ENCODE peak calls at places on chromosome 16, in four cellular contexts. V is B cell, W is Peyer's patch, J is progenitor cell of endocrine pancreas. Z is an unnamed sample.

GRCh38 chr16:75322706-75323105 is 71.3 kb upstream of the BCAR1 start:
- DNase-seq in V (no peak), W (no peak), J (no peak), Z (no peak)

GRCh38 chr16:74268372-74268782 is 28.2 kb upstream of the PSMD7 start:
- DNase-seq in V (no peak), W (no peak), J (no peak), Z (no peak)

GRCh38 chr16:15055141-15056053 is 477 bp downstream of the NTAN1 start:
- DNase-seq in V (peak; percentile 88), W (peak; percentile 77), J (no peak), Z (no peak)

GRCh38 chr16:48831081-48831722 is 221.2 kb upstream of the N4BP1 start:
- DNase-seq in V (no peak), W (no peak), J (no peak), Z (peak; percentile 45)

GRCh38 chr16:78235168-78235800 is 135.8 kb downstream of the WWOX start:
- DNase-seq in V (peak; percentile 65), W (peak; percentile 50), J (peak; percentile 54), Z (peak; percentile 86)

GRCh38 chr16:88478115-88478514 is 25.0 kb downstream of the ZFPM1 start:
- DNase-seq in V (peak; percentile 49), W (peak; percentile 75), J (no peak), Z (no peak)

GRCh38 chr16:29665294-29666077 is 2.4 kb downstream of the SPN start:
- DNase-seq in V (no peak), W (no peak), J (no peak), Z (no peak)

GRCh38 chr16:68909099-68909733 is 65.9 kb downstream of the TANGO6 start:
- DNase-seq in V (no peak), W (no peak), J (no peak), Z (no peak)

GRCh38 chr16:75267631-75268264 is 16.3 kb upstream of the BCAR1 start:
- DNase-seq in V (no peak), W (no peak), J (no peak), Z (no peak)

GRCh38 chr16:77946834-77947233 is 75.5 kb upstream of the CLEC3A start:
- DNase-seq in V (no peak), W (no peak), J (no peak), Z (no peak)

GRCh38 chr16:88065747-88066142 is 114.5 kb downstream of the BANP start:
- DNase-seq in V (no peak), W (no peak), J (no peak), Z (no peak)

GRCh38 chr16:4869147-4869790 is 22.0 kb downstream of the UBN1 start:
- DNase-seq in V (no peak), W (no peak), J (no peak), Z (no peak)

GRCh38 chr16:62058412-62058811 is 22.2 kb upstream of the CDH8 start:
- DNase-seq in V (no peak), W (no peak), J (no peak), Z (no peak)

GRCh38 chr16:48408688-48409087 is 23.5 kb upstream of the SIAH1 start:
- DNase-seq in V (no peak), W (no peak), J (no peak), Z (no peak)

GRCh38 chr16:81646561-81646960 is 132.5 kb upstream of the PLCG2 start:
- DNase-seq in V (no peak), W (no peak), J (no peak), Z (no peak)

GRCh38 chr16:24652209-24652712 is 77.2 kb upstream of the TNRC6A start:
- DNase-seq in V (no peak), W (no peak), J (no peak), Z (no peak)

GRCh38 chr16:23532448-23532847 is 22.2 kb upstream of the GGA2 start:
- DNase-seq in V (no peak), W (no peak), J (no peak), Z (no peak)

GRCh38 chr16:23538919-23539278 is 18.3 kb downstream of the EARS2 start:
- DNase-seq in V (no peak), W (no peak), J (no peak), Z (no peak)

GRCh38 chr16:23535901-23536300 is 21.2 kb downstream of the EARS2 start:
- DNase-seq in V (no peak), W (no peak), J (no peak), Z (no peak)

GRCh38 chr16:23537390-23537789 is 19.8 kb downstream of the EARS2 start:
- DNase-seq in V (no peak), W (no peak), J (no peak), Z (no peak)

GRCh38 chr16:23534868-23535860 is 22.0 kb downstream of the EARS2 start:
- DNase-seq in V (no peak), W (no peak), J (no peak), Z (no peak)
- TF ChIP-seq CTCF in V (no peak), W (no peak), J (no peak), Z (no peak)

DNA sequence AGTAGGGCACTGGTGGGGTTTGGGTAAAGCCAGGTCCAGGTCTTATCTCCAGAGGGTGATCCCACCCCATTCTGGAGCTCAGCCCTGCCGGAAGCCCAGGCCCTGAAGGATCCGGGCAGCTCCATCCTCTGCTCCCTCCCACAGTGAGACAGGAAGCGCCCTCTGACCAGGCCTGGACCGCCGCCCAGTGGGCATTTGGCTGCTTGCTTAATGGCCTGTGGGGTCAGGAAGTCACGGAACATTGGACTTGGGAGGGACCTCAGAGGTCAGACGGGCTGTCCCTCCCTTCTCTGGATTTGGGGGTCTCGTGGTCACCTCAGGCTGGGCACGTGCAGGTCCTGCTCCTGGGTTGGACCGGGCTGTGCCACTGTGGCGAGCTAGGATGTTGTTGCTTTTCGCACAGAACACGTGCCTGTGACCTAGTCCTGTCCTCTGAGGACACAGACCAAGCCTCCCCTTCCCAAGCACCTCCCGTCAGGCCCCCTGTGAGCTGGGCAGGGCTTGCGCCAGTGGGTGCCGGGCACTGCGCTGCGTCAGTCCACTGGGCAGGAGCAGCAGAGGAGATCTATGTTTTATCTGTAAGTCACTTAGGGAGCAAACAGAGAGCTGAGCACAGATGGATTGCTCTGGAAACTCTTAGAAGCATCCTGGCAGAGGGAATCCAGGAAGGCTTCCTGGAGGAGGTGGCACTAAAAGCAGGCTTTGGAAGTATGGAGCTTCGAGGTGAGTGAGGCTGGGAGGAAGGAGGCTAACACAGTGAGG is 49.4 kb upstream of the GSE1 start:
- DNase-seq in V (no peak), W (no peak), J (no peak), Z (no peak)
- TF ChIP-seq CTCF in V (no peak), W (peak; percentile 5), J (no peak), Z (no peak)

GRCh38 chr16:60031751-60032150 is 1297.6 kb upstream of the GOT2 start:
- DNase-seq in V (no peak), W (no peak), J (no peak), Z (no peak)
- TF ChIP-seq CTCF in V (no peak), W (no peak), J (no peak), Z (no peak)

DNA sequence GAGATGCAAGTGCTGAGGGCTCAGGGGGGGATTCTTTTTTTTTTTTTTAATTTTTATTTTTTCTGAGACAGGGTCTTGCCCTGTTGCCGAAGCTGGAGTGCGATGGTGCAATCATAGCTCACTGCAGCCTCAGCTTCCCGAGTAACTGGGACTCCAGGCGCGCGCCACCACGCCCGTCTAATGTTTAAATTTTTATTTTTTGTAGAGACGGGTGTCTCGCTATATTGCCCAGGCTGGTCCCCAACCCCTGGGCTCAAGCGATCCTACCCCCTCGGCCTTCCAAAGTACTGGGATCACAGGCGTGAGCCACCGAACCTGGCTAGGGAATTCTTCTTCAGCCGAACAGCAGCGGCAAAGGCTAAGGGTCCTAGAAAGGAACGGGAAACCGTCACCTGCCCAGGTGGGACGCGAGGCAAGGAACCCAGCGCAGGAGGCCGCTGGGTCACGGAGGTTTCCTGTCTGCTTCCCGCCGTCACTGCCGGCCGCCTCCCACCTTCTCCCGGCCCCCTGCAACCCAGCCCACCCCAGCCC is 13.3 kb upstream of the OR1F1 start:
- DNase-seq in V (no peak), W (no peak), J (no peak), Z (no peak)
- TF ChIP-seq CTCF in V (no peak), W (no peak), J (no peak), Z (no peak)

GRCh38 chr16:22977294-22977697 is 163.3 kb downstream of the HS3ST2 start:
- DNase-seq in V (no peak), W (no peak), J (no peak), Z (no peak)
- TF ChIP-seq CTCF in V (peak; percentile 14), W (no peak), J (peak; percentile 49), Z (peak; percentile 22)

DNA sequence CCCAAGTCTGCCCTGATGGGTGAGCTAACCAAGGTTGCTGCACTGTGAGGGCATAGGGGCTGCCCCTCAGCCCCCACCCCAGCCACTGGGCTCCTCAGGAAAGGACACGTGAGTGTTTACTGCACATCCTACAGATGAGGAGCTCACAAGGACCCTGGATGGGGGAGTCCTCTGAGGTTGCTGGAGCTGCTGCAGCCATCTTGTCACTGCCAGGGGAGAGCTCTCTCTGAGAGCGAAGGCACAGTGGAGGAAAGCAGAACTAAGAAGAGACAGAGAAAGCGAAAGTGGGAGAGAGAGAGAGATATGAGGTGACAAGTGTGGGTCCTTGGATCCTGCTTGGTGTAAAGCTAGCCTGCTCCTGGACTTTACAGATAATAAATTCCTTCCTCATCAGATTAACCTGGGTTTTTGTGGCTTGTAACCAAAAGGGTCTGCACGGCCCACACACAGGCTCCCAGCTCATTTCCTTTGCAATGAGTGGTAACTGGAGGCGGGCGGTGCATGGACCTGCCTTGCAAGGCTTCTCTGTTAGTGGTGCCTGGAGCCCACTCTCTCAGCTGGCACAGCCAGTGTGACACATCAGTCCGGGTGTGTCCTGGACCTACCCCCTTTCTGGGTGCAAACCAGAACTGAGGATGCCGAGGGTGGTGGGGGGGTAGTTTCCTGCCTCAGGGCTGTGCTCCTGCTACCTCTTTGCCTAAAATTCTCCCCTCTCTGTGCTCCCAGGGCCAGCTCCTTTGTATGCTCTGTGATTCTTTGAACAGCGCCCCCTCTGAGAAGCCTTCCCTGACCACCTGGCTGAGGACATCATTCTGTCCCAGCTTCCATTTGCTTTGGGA is 14.2 kb downstream of the SNX20 start:
- DNase-seq in V (peak; percentile 56), W (no peak), J (no peak), Z (no peak)
- TF ChIP-seq CTCF in V (no peak), W (no peak), J (no peak), Z (no peak)

DNA sequence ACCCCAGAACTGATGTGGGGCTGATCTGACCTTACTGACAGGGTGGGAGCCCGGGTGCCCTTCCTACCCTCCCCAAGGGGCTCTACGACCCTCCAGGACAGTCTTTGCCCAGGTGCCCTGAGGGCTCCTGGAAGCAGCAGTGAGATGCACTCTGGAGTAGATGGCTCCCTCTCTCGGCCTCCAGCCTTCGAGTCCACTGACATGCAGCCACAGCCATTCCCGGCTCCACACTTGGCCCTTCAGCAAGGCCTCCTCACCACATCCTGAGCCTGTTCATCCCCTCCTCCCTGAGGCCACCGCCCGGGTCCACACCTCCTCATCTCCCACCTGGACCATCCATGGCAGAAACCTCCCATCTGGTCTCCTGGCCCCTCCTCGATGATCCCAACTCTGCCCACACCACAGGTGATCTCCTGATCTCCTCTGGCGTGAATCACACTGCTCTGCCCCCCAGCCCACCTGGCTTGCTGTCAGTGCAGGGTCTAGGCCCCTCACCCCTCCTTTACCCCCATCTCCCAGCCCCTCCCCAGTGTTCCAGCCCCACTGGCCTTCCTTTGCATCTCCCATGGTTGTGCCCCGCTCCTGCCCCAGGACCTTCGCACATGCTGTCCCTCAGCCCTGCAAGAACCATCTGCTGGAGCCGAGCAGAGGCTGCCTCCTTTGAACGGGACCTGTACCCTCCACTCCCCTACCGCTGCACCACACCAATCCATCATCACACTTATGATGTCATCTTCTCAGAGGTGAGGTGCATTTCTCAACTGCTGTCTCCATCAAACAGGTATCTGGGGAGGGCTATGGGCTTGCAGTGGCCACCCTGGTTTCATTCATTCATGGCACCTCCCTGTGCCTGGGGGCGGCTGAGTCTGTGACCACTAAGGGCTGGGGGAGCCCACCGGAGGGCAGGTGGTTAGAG is 44.7 kb downstream of the SOCS1 start:
- DNase-seq in V (no peak), W (no peak), J (no peak), Z (no peak)
- TF ChIP-seq CTCF in V (no peak), W (no peak), J (no peak), Z (no peak)

GRCh38 chr16:47037746-47038458 is 64.4 kb upstream of the DNAJA2 start:
- DNase-seq in V (peak; percentile 92), W (peak; percentile 90), J (peak; percentile 96), Z (peak; percentile 96)
- TF ChIP-seq CTCF in V (peak; percentile 95), W (peak; percentile 95), J (peak; percentile 91), Z (peak; percentile 93)

GRCh38 chr16:57273359-57273758 is 11.1 kb downstream of the PLLP start:
- DNase-seq in V (no peak), W (no peak), J (no peak), Z (no peak)
- TF ChIP-seq CTCF in V (no peak), W (no peak), J (no peak), Z (no peak)